ENCODE peak calls at places on chromosomes 6 and 20, in six cellular contexts. Z is astrocyte of the spinal cord; J is NCI-H2081 treated with DMSO at 0.1 percent for 48 hours; D is activated naive CD4-positive, alpha-beta T cell; L is MV-4-11; R is stimulated activated CD4-positive, alpha-beta T cell treated with anti-CD3 and anti-CD28 coated beads, Interleukin-2, amount 100 ng/mL, for 48 hours. E is an unnamed sample.

GRCh38 chr6:90221403-90221802 is 75.2 kb downstream of the BACH2 start:
- DNase-seq in R (no peak), L (no peak), Z (no peak), J (no peak), D (no peak), E (no peak)

GRCh38 chr6:111606620-111607115 is 990 bp upstream of the TRAF3IP2 start:
- DNase-seq in L (no peak), R (no peak), D (no peak), Z (no peak), J (no peak), E (peak; percentile 32)

GRCh38 chr6:114312931-114313330 is 29.9 kb downstream of the HS3ST5 start:
- DNase-seq in L (no peak), D (no peak), J (no peak), R (no peak), Z (no peak), E (peak; percentile 6)

GRCh38 chr6:118284736-118285360 is 263.2 kb upstream of the PLN start:
- DNase-seq in L (no peak), Z (peak; percentile 24), D (no peak), R (no peak), J (no peak), E (peak; percentile 6)

GRCh38 chr6:56767892-56768531 is 125.3 kb upstream of the DST start:
- DNase-seq in J (no peak), D (no peak), R (no peak), Z (peak; percentile 44), L (no peak), E (no peak)

GRCh38 chr6:138089325-138089724 is 17.9 kb downstream of the PERP start:
- DNase-seq in D (no peak), Z (no peak), L (no peak), R (no peak), J (no peak), E (no peak)

GRCh38 chr6:99334526-99335127 is 14.8 kb downstream of the FAXC start:
- DNase-seq in Z (peak; percentile 59), D (no peak), L (peak; percentile 37), R (no peak), J (no peak), E (peak; percentile 78)

GRCh38 chr6:89997456-89998445 is 103.5 kb downstream of the GJA10 start:
- DNase-seq in J (no peak), D (no peak), Z (peak; percentile 56), R (no peak), L (peak; percentile 49), E (no peak)

GRCh38 chr20:35339007-35339406 is 46.8 kb upstream of the FAM83C start:
- DNase-seq in Z (peak; percentile 95), J (no peak), D (no peak), R (no peak), L (no peak), E (peak; percentile 18)

GRCh38 chr6:122491915-122492537 is 20.4 kb upstream of the SERINC1 start:
- DNase-seq in J (peak; percentile 12), L (peak; percentile 64), D (peak; percentile 5), Z (peak; percentile 82), R (peak; percentile 51), E (peak; percentile 77)

GRCh38 chr20:33261465-33261864 is 21.5 kb upstream of the BPIFB1 start:
- DNase-seq in J (no peak), Z (no peak), L (peak; percentile 38), R (no peak), D (no peak), E (no peak)

GRCh38 chr20:10185741-10186558 is 32.7 kb upstream of the SNAP25 start:
- DNase-seq in J (peak; percentile 55), D (no peak), Z (no peak), R (no peak), L (no peak), E (no peak)

GRCh38 chr6:153031335-153031955 is 28.9 kb upstream of the MTRF1L start:
- DNase-seq in Z (peak; percentile 17), L (no peak), D (no peak), J (no peak), R (no peak), E (no peak)

GRCh38 chr6:52162940-52163908 is 23.0 kb upstream of the IL17A start:
- DNase-seq in R (no peak), L (no peak), D (no peak), J (no peak), Z (peak; percentile 4), E (peak; percentile 72)

GRCh38 chr6:89708316-89708715 is 69.8 kb upstream of the LYRM2 start:
- DNase-seq in R (no peak), Z (no peak), J (no peak), D (no peak), L (no peak), E (no peak)

E was measured in RKO.